ENCODE peak calls at places on chromosome 4, in ten cellular contexts. Y is left ventricle myocardium superior; U is uterus; Q is cardiac fibroblast; L is kidney tubule cell; N is stimulated activated CD4-positive, alpha-beta T cell treated with anti-CD3 and anti-CD28 coated beads, Interleukin-15, amount 100 ng/mL, for 24 hours; A is mammary epithelial cell; K is CD8-positive, alpha-beta T cell; E is hepatic stellate cell; J is left kidney. F is an unnamed sample.

GRCh38 chr4:1043658-1044468 is 32.4 kb downstream of the FGFRL1 start:
- DNase-seq in Y (peak), U (peak), Q (peak), L (peak), N (peak), A (peak), K (no peak), E (peak), J (peak), F (peak)

GRCh38 chr4:94342713-94343112 is at the start of gene HPGDS:
- DNase-seq in Y (no peak), U (no peak), Q (no peak), L (no peak), N (no peak), A (no peak), K (no peak), E (no peak), J (no peak), F (no peak)

GRCh38 chr4:159048166-159048886 is 54.6 kb upstream of the RAPGEF2 start:
- DNase-seq in Y (peak), U (peak), Q (peak), L (peak), N (no peak), A (peak), K (no peak), E (peak), J (peak), F (peak)

GRCh38 chr4:51831133-51831532 is 11.8 kb upstream of the DCUN1D4 start:
- DNase-seq in Y (peak), U (peak), Q (peak), L (peak), N (peak), A (peak), K (peak), E (peak), J (peak), F (peak)

GRCh38 chr4:122293374-122294365 is 85.1 kb upstream of the ADAD1 start:
- DNase-seq in Y (no peak), U (no peak), Q (no peak), L (no peak), N (no peak), A (no peak), K (no peak), E (no peak), J (no peak), F (no peak)

GRCh38 chr4:83677656-83678055 is 141.7 kb downstream of the GPAT3 start:
- DNase-seq in Y (no peak), U (no peak), Q (no peak), L (no peak), N (no peak), A (no peak), K (no peak), E (no peak), J (no peak), F (no peak)

GRCh38 chr4:176064539-176064938 is 1.1 kb upstream of the WDR17 start:
- DNase-seq in Y (no peak), U (no peak), Q (no peak), L (no peak), N (no peak), A (no peak), K (no peak), E (no peak), J (no peak), F (no peak)

GRCh38 chr4:7784131-7784870 is 155.4 kb downstream of the AFAP1 start:
- DNase-seq in Y (no peak), U (no peak), Q (no peak), L (no peak), N (no peak), A (no peak), K (no peak), E (no peak), J (no peak), F (no peak)

GRCh38 chr4:41661447-41662076 is 87.0 kb downstream of the PHOX2B start:
- DNase-seq in Y (peak), U (peak), Q (peak), L (peak), N (peak), A (peak), K (no peak), E (peak), J (peak), F (peak)

GRCh38 chr4:54908744-54909143 is 216.7 kb downstream of the KDR start:
- DNase-seq in Y (no peak), U (no peak), Q (no peak), L (no peak), N (no peak), A (no peak), K (no peak), E (no peak), J (no peak), F (no peak)

GRCh38 chr4:40621229-40621591 is 8.5 kb downstream of the RBM47 start:
- DNase-seq in Y (no peak), U (no peak), Q (no peak), L (no peak), N (no peak), A (no peak), K (no peak), E (no peak), J (no peak), F (no peak)

GRCh38 chr4:111806331-111806730 is 338.9 kb upstream of the FAM241A start:
- DNase-seq in Y (no peak), U (no peak), Q (no peak), L (no peak), N (no peak), A (no peak), K (no peak), E (no peak), J (no peak), F (peak)

GRCh38 chr4:11073621-11074051 is 355.1 kb downstream of the HS3ST1 start:
- DNase-seq in Y (peak), U (no peak), Q (peak), L (peak), N (no peak), A (no peak), K (no peak), E (no peak), J (no peak), F (no peak)

GRCh38 chr4:97395980-97396562 is 747.2 kb downstream of the STPG2 start:
- DNase-seq in Y (no peak), U (no peak), Q (no peak), L (no peak), N (no peak), A (no peak), K (no peak), E (no peak), J (peak), F (no peak)

GRCh38 chr4:70895405-70895804 is 6.8 kb upstream of the MOB1B start:
- DNase-seq in Y (no peak), U (no peak), Q (peak), L (peak), N (no peak), A (peak), K (no peak), E (peak), J (peak), F (no peak)

GRCh38 chr4:154626793-154627484 is 14.5 kb upstream of the FGG start:
- DNase-seq in Y (peak), U (peak), Q (peak), L (peak), N (peak), A (peak), K (no peak), E (peak), J (peak), F (peak)

GRCh38 chr4:11313157-11313943 is 115.3 kb downstream of the HS3ST1 start:
- DNase-seq in Y (no peak), U (no peak), Q (no peak), L (peak), N (no peak), A (no peak), K (no peak), E (no peak), J (no peak), F (no peak)

GRCh38 chr4:119597377-119597776 is 31.2 kb downstream of the PDE5A start:
- DNase-seq in Y (no peak), U (no peak), Q (no peak), L (no peak), N (no peak), A (no peak), K (no peak), E (peak), J (no peak), F (no peak)

GRCh38 chr4:174575436-174575835 is 53.1 kb upstream of the HPGD start:
- DNase-seq in Y (no peak), U (no peak), Q (no peak), L (peak), N (no peak), A (no peak), K (no peak), E (no peak), J (peak), F (no peak)

GRCh38 chr4:88027611-88028608 is 20.5 kb downstream of the PKD2 start:
- DNase-seq in Y (no peak), U (no peak), Q (peak), L (peak), N (peak), A (peak), K (no peak), E (peak), J (no peak), F (peak)

GRCh38 chr4:152885185-152885584 is 50.9 kb upstream of the FHDC1 start:
- DNase-seq in Y (no peak), U (no peak), Q (no peak), L (no peak), N (no peak), A (no peak), K (no peak), E (no peak), J (no peak), F (no peak)

GRCh38 chr4:8419222-8420041 is 21.1 kb downstream of the ACOX3 start:
- DNase-seq in Y (no peak), U (no peak), Q (peak), L (peak), N (peak), A (no peak), K (no peak), E (no peak), J (no peak), F (no peak)

GRCh38 chr4:89222171-89222570 is 85.4 kb downstream of the GPRIN3 start:
- DNase-seq in Y (no peak), U (no peak), Q (no peak), L (peak), N (peak), A (peak), K (no peak), E (no peak), J (no peak), F (no peak)

GRCh38 chr4:25466966-25467697 is 90.1 kb downstream of the ANAPC4 start:
- DNase-seq in Y (no peak), U (no peak), Q (peak), L (no peak), N (no peak), A (no peak), K (no peak), E (no peak), J (no peak), F (no peak)

GRCh38 chr4:155999743-156000142 is 46.1 kb upstream of the CTSO start:
- DNase-seq in Y (peak), U (no peak), Q (peak), L (no peak), N (peak), A (no peak), K (no peak), E (peak), J (peak), F (no peak)

GRCh38 chr4:165542476-165542875 is 163.7 kb downstream of the CPE start:
- DNase-seq in Y (no peak), U (no peak), Q (no peak), L (no peak), N (no peak), A (no peak), K (no peak), E (no peak), J (no peak), F (no peak)

GRCh38 chr4:2786152-2786671 is 6.7 kb upstream of the SH3BP2 start:
- DNase-seq in Y (peak), U (no peak), Q (no peak), L (no peak), N (peak), A (no peak), K (peak), E (no peak), J (no peak), F (no peak)